ENCODE peak calls at places on chromosomes 2 and 18, in seven cellular contexts. U, O, C, N, E, J and S are unnamed samples.
A peak's percentile ranks its signal among the peaks of the same experiment; 100 is the strongest.

GRCh38 chr2:225165052-225165451 is 122.8 kb upstream of the DOCK10 start:
- DNase-seq in U (no peak), O (no peak), C (no peak), N (no peak), E (no peak), J (no peak), S (no peak)

GRCh38 chr2:40240067-40240466 is 211.8 kb downstream of the SLC8A1 start:
- DNase-seq in U (peak; percentile 68), O (peak; percentile 80), C (peak; percentile 64), N (no peak), E (peak; percentile 86), J (peak; percentile 89), S (peak; percentile 9)

GRCh38 chr2:171319164-171319810 is 114.5 kb downstream of the METTL8 start:
- DNase-seq in U (no peak), O (no peak), C (no peak), N (no peak), E (no peak), J (no peak), S (no peak)

GRCh38 chr2:74958277-74959105 is at the start of gene POLE4:
- DNase-seq in U (peak; percentile 92), O (peak; percentile 94), C (peak; percentile 96), N (peak; percentile 98), E (peak; percentile 94), J (peak; percentile 97), S (no peak)

GRCh38 chr2:8906208-8906607 is 68.8 kb upstream of the KIDINS220 start:
- DNase-seq in U (no peak), O (no peak), C (no peak), N (no peak), E (no peak), J (no peak), S (no peak)

GRCh38 chr18:3499498-3499897 is 49.5 kb downstream of the TGIF1 start:
- DNase-seq in U (no peak), O (no peak), C (no peak), N (no peak), E (no peak), J (no peak), S (no peak)

GRCh38 chr18:49052891-49053644 is 102.3 kb upstream of the SMAD7 start:
- DNase-seq in U (peak; percentile 17), O (no peak), C (no peak), N (no peak), E (no peak), J (no peak), S (peak; percentile 2)

GRCh38 chr18:76564636-76565237 is 69.7 kb upstream of the ZNF516 start:
- DNase-seq in U (no peak), O (no peak), C (no peak), N (no peak), E (no peak), J (no peak), S (no peak)

GRCh38 chr2:100982431-100982861 is 19.6 kb upstream of the RPL31 start:
- DNase-seq in U (no peak), O (no peak), C (no peak), N (no peak), E (no peak), J (no peak), S (no peak)

GRCh38 chr2:216450784-216451183 is 38.5 kb downstream of the SMARCAL1 start:
- DNase-seq in U (no peak), O (no peak), C (no peak), N (no peak), E (peak; percentile 22), J (no peak), S (no peak)

GRCh38 chr18:29647700-29648099 is 1394.8 kb downstream of the DSC3 start:
- DNase-seq in U (no peak), O (no peak), C (no peak), N (no peak), E (no peak), J (no peak), S (no peak)

GRCh38 chr2:212708346-212708745 is 169.7 kb upstream of the ERBB4 start:
- DNase-seq in U (no peak), O (no peak), C (no peak), N (no peak), E (no peak), J (no peak), S (no peak)

GRCh38 chr2:201255468-201255867 is 4.9 kb upstream of the CASP8 start:
- DNase-seq in U (no peak), O (no peak), C (no peak), N (no peak), E (no peak), J (no peak), S (no peak)

GRCh38 chr18:8288447-8289213 is 320.6 kb upstream of the RAB12 start:
- DNase-seq in U (peak; percentile 65), O (no peak), C (no peak), N (no peak), E (no peak), J (no peak), S (no peak)

GRCh38 chr2:85924522-85924921 is 35.7 kb upstream of the ST3GAL5 start:
- DNase-seq in U (peak; percentile 35), O (peak; percentile 87), C (no peak), N (no peak), E (peak; percentile 59), J (peak; percentile 75), S (no peak)

GRCh38 chr18:7164610-7165009 is 47.0 kb upstream of the LAMA1 start:
- DNase-seq in U (no peak), O (no peak), C (no peak), N (no peak), E (no peak), J (no peak), S (no peak)

GRCh38 chr2:177397501-177398289 is 5.1 kb downstream of the AGPS start:
- DNase-seq in U (peak; percentile 50), O (no peak), C (peak; percentile 43), N (no peak), E (no peak), J (no peak), S (peak; percentile 50)

GRCh38 chr2:199484927-199485326 is 27.2 kb upstream of the SATB2 start:
- DNase-seq in U (no peak), O (no peak), C (no peak), N (no peak), E (no peak), J (no peak), S (no peak)

GRCh38 chr2:178204987-178205386 is 10.7 kb downstream of the OSBPL6 start:
- DNase-seq in U (no peak), O (no peak), C (no peak), N (no peak), E (no peak), J (no peak), S (no peak)

GRCh38 chr2:65922030-65922429 is 489.6 kb upstream of the SPRED2 start:
- DNase-seq in U (no peak), O (no peak), C (no peak), N (no peak), E (no peak), J (no peak), S (no peak)

GRCh38 chr2:17327649-17328048 is 190.6 kb downstream of the RAD51AP2 start:
- DNase-seq in U (no peak), O (no peak), C (no peak), N (no peak), E (no peak), J (no peak), S (no peak)

GRCh38 chr2:1686784-1687105 is 57.6 kb downstream of the PXDN start:
- DNase-seq in U (no peak), O (no peak), C (no peak), N (no peak), E (no peak), J (peak; percentile 82), S (peak; percentile 61)

GRCh38 chr18:741931-742512 is 29.6 kb upstream of the ENOSF1 start:
- DNase-seq in U (no peak), O (no peak), C (no peak), N (no peak), E (no peak), J (no peak), S (no peak)

GRCh38 chr18:44823286-44823685 is 142.6 kb downstream of the SETBP1 start:
- DNase-seq in U (no peak), O (no peak), C (no peak), N (no peak), E (no peak), J (no peak), S (no peak)

GRCh38 chr18:44826418-44827259 is 146.0 kb downstream of the SETBP1 start:
- DNase-seq in U (peak; percentile 89), O (peak; percentile 83), C (no peak), N (no peak), E (peak; percentile 42), J (peak; percentile 63), S (peak; percentile 73)

GRCh38 chr18:44823782-44824181 is 143.1 kb downstream of the SETBP1 start:
- DNase-seq in U (no peak), O (no peak), C (no peak), N (no peak), E (no peak), J (no peak), S (no peak)

GRCh38 chr18:44821924-44822323 is 141.2 kb downstream of the SETBP1 start:
- DNase-seq in U (no peak), O (no peak), C (no peak), N (no peak), E (no peak), J (no peak), S (no peak)

GRCh38 chr18:44824884-44825283 is 144.2 kb downstream of the SETBP1 start:
- DNase-seq in U (no peak), O (no peak), C (no peak), N (no peak), E (no peak), J (no peak), S (no peak)
- TF ChIP-seq CTCF in U (no peak), O (no peak), C (no peak), N (no peak), E (no peak), J (no peak), S (no peak)

DNA sequence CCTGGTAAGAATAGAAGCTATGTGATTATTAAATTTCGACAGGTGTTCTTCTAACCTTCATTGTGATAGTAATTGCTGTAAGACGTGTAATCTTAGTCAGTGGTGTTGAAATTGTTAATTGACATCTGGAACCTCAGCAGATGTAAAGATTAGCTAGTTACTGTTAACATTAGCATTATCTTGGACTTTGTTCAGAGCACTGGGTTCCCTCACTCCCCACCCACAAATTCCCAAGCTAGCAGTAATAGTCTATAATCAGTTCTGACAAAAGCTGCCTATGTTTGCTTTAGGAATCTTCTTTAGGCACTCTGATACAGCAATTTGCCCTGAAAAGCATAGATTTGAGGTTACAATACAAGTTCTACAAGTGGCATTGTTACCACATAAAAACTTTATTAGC is 233.7 kb downstream of the EN1 start:
- DNase-seq in U (no peak), O (no peak), C (no peak), N (no peak), E (no peak), J (no peak), S (no peak)
- H3K4me3 ChIP-seq in U (no peak overlapping the region), O (no peak overlapping the region), C (no peak overlapping the region), N (no peak overlapping the region), E (no peak overlapping the region), J (no peak overlapping the region), S (no peak overlapping the region)

DNA sequence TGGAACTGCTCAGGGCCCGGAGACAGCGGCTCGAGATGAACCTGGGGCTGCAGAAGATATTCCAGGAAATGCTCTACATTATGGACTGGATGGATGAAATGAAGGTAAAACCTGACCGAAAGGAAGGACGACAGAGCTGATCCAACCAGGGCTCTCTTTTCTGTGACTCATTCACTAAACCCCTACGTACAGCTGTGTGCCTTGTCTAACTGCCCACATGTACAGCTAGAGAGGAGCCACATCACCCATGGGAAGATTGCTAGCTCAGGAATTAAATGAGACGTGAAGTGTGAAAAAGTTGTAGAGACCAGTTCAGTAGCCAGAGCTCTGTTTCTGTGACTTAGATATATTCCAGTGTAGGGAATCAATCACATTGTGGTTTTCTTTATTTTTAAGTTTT is 97.3 kb upstream of the EML6 start:
- DNase-seq in U (no peak), O (no peak), C (no peak), N (no peak), E (no peak), J (no peak), S (no peak)
- H3K36me3 ChIP-seq in U (peaks cover 31% of the 10 kb centered on the region), O (peaks cover 98% of the 10 kb centered on the region), C (peaks cover 8% of the 10 kb centered on the region), N (peaks cover 5% of the 10 kb centered on the region), E (peaks cover 100% of the 10 kb centered on the region), J (peaks cover 3% of the 10 kb centered on the region), S (peaks cover 11% of the 10 kb centered on the region)

GRCh38 chr2:28643911-28644334 is 107.7 kb upstream of the PPP1CB start:
- DNase-seq in U (peak; percentile 41), O (no peak), C (no peak), N (no peak), E (no peak), J (no peak), S (no peak)
- TF ChIP-seq CTCF in U (no peak), O (no peak), C (no peak), N (no peak), E (no peak), J (no peak), S (no peak)